ENCODE peak calls at places on chromosomes 4 and X, in nine cellular contexts. A is body of pancreas, R is upper lobe of right lung, G is foreskin fibroblast, P is astrocyte, B is AG10803, I is LNCaP clone FGC, Z is upper lobe of left lung, V is transverse colon. H is an unnamed sample.

GRCh38 chrX:152913354-152913753 is 15.5 kb downstream of the ZNF185 start:
- DNase-seq in I (no peak), V (no peak), B (no peak), A (no peak), G (no peak), P (no peak), R (no peak), Z (no peak), H (no peak)

GRCh38 chr4:143986173-143986572 is 33.0 kb downstream of the GYPB start:
- DNase-seq in R (no peak), V (no peak), A (no peak), Z (no peak), G (no peak), B (no peak), I (no peak), P (no peak), H (no peak)

GRCh38 chrX:110086916-110087484 is 84.1 kb downstream of the TMEM164 start:
- DNase-seq in V (no peak), I (no peak), P (peak), B (peak), R (no peak), A (peak), Z (no peak), G (peak), H (no peak)

GRCh38 chr4:20095805-20096541 is 155.7 kb upstream of the SLIT2 start:
- DNase-seq in Z (no peak), B (peak), R (no peak), G (peak), V (no peak), P (no peak), A (no peak), I (no peak), H (no peak)

GRCh38 chr4:189974056-189974455 is 33.4 kb downstream of the FRG1 start:
- DNase-seq in Z (no peak), V (no peak), A (no peak), B (peak), G (no peak), I (no peak), P (no peak), R (no peak), H (no peak)

GRCh38 chrX:47321386-47321785 is 49.0 kb upstream of the ZNF157 start:
- DNase-seq in I (no peak), R (peak), G (peak), A (peak), Z (peak), V (peak), B (peak), P (peak), H (peak)

GRCh38 chrX:142860944-142861343 is 164.8 kb upstream of the SPANXN4 start:
- DNase-seq in Z (no peak), I (no peak), P (no peak), G (no peak), A (no peak), B (no peak), V (no peak), R (no peak), H (no peak)

GRCh38 chr4:122758033-122758432 is 25.5 kb downstream of the BBS12 start:
- DNase-seq in P (no peak), B (peak), A (no peak), R (no peak), G (peak), I (no peak), Z (no peak), V (peak), H (peak)

GRCh38 chr4:109945056-109945455 is 32.4 kb downstream of the EGF start:
- DNase-seq in G (peak), A (no peak), I (no peak), B (no peak), P (no peak), Z (no peak), R (no peak), V (no peak), H (no peak)

GRCh38 chr4:84966382-84967291 is at the start of gene WDFY3:
- DNase-seq in A (peak), P (peak), I (no peak), G (peak), V (peak), R (peak), B (peak), Z (peak), H (peak)

GRCh38 chrX:119726900-119727555 is 31.4 kb upstream of the SOWAHD start:
- DNase-seq in Z (no peak), V (no peak), B (peak), I (no peak), A (peak), R (no peak), G (peak), P (no peak), H (no peak)

GRCh38 chr4:82811838-82812672 is 13.5 kb upstream of the SCD5 start:
- DNase-seq in B (no peak), G (peak), V (no peak), P (peak), I (no peak), A (no peak), R (no peak), Z (no peak), H (no peak)

GRCh38 chr4:116023049-116023448 is 909.6 kb upstream of the NDST4 start:
- DNase-seq in I (no peak), Z (no peak), G (no peak), B (no peak), R (no peak), P (no peak), A (no peak), V (no peak), H (no peak)

GRCh38 chrX:103913356-103914020 is 48.9 kb upstream of the TMSB15B start:
- DNase-seq in Z (no peak), V (no peak), A (no peak), B (peak), P (peak), R (no peak), I (no peak), G (peak), H (peak)

GRCh38 chr4:152408514-152409327 is 127.2 kb downstream of the FBXW7 start:
- DNase-seq in P (no peak), Z (no peak), G (peak), B (peak), R (no peak), I (peak), V (no peak), A (no peak), H (peak)

GRCh38 chr4:2812985-2813384 is 20.1 kb downstream of the SH3BP2 start:
- DNase-seq in R (no peak), I (no peak), P (no peak), V (no peak), G (peak), Z (no peak), A (no peak), B (no peak), H (no peak)

GRCh38 chr4:151865744-151866143 is 104.9 kb upstream of the GATB start:
- DNase-seq in B (no peak), P (no peak), I (no peak), V (no peak), G (no peak), Z (no peak), A (no peak), R (no peak), H (no peak)

GRCh38 chr4:95838192-95838591 is 1.7 kb upstream of the PDHA2 start:
- DNase-seq in I (no peak), Z (no peak), P (no peak), G (no peak), B (no peak), A (no peak), V (no peak), R (no peak), H (no peak)

GRCh38 chr4:80897537-80898303 is 132.8 kb upstream of the BMP3 start:
- DNase-seq in I (no peak), R (no peak), P (no peak), G (no peak), A (no peak), Z (no peak), V (no peak), B (no peak), H (no peak)

GRCh38 chr4:68375667-68376559 is 26.0 kb upstream of the YTHDC1 start:
- DNase-seq in A (peak), G (peak), P (peak), I (peak), V (peak), R (peak), Z (peak), B (peak), H (peak)

GRCh38 chr4:81165853-81166430 is 49.1 kb downstream of the PRKG2 start:
- DNase-seq in G (peak), V (no peak), I (no peak), P (no peak), Z (no peak), A (no peak), B (peak), R (no peak), H (no peak)

GRCh38 chrX:7076245-7076661 is 71.3 kb upstream of the STS start:
- DNase-seq in B (no peak), A (no peak), V (no peak), I (no peak), G (no peak), R (no peak), P (no peak), Z (no peak), H (no peak)

GRCh38 chrX:140918398-140919043 is 83.9 kb upstream of the SPANXB1 start:
- DNase-seq in V (peak), Z (no peak), B (peak), P (peak), G (peak), I (peak), R (no peak), A (peak), H (peak)

GRCh38 chr4:66489783-66490452 is 819.6 kb upstream of the EPHA5 start:
- DNase-seq in A (no peak), Z (no peak), G (no peak), P (peak), I (no peak), V (no peak), R (no peak), B (peak), H (peak)

GRCh38 chr4:26746742-26747351 is 113.8 kb upstream of the STIM2 start:
- DNase-seq in I (no peak), A (no peak), P (no peak), B (no peak), R (no peak), Z (no peak), V (no peak), G (no peak), H (no peak)

GRCh38 chr4:8442596-8443358 is 2.2 kb downstream of the TRMT44 start:
- DNase-seq in R (no peak), P (no peak), B (no peak), A (no peak), I (no peak), Z (no peak), G (no peak), V (no peak), H (no peak)
- H3K4me3 ChIP-seq in R (no peak), P (no peak), B (no peak), A (no peak), I (peak), Z (no peak), G (no peak), V (no peak), H (peak)

DNA sequence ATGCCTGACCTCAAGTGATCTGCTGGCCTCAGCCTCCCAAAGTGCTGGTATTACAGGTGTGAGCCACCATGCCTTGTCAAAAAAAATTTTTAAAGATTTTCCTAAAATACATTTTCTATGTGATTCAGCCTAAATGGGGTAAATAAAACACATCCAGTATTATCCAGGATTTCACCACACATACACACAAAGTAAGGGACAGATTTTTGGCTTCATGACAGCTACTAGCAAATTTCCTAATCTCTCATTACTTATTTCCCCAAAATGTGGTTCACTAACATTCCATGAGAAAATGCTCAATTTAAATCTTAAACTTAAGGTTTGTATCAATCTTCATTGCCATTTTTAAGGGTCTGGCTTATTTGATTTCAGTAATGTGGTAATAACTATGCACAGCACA is 348.5 kb upstream of the INTU start:
- DNase-seq in R (no peak), I (no peak), P (no peak), V (no peak), Z (no peak), G (peak), A (no peak), B (peak), H (peak)
- TF ChIP-seq CTCF in R (no peak), I (no peak), P (no peak), V (no peak), Z (no peak), G (no peak), A (no peak), B (no peak), H (no peak)

GRCh38 chrX:2224597-2225235 is 276.1 kb downstream of the DHRSX start:
- DNase-seq in I (no peak), G (no peak), P (no peak), B (no peak), R (no peak), Z (no peak), A (no peak), V (no peak), H (no peak)

GRCh38 chrX:2226182-2226581 is 274.6 kb downstream of the DHRSX start:
- DNase-seq in A (no peak), I (no peak), V (no peak), P (no peak), B (no peak), R (no peak), Z (peak), G (no peak), H (no peak)

GRCh38 chrX:2226906-2227656 is 273.7 kb downstream of the DHRSX start:
- DNase-seq in A (no peak), R (no peak), B (no peak), V (no peak), Z (no peak), I (no peak), G (no peak), P (no peak), H (no peak)

GRCh38 chrX:2220829-2221567 is 279.8 kb downstream of the DHRSX start:
- DNase-seq in G (no peak), I (no peak), A (no peak), B (no peak), Z (no peak), V (no peak), R (no peak), P (no peak), H (no peak)

GRCh38 chrX:2224141-2224540 is 276.6 kb downstream of the DHRSX start:
- DNase-seq in I (no peak), P (no peak), B (no peak), V (no peak), Z (no peak), A (no peak), G (no peak), R (no peak), H (no peak)
- H3K4me3 ChIP-seq in I (no peak), P (no peak), B (no peak), V (no peak), Z (no peak), A (no peak), G (no peak), R (no peak), H (no peak)

GRCh38 chr4:147683172-147683571 is 791 bp downstream of the PRMT9 start:
- DNase-seq in V (peak), Z (peak), P (no peak), I (no peak), R (no peak), G (peak), A (peak), B (peak), H (peak)

GRCh38 chr4:147682755-147683154 is 1.2 kb downstream of the PRMT9 start:
- DNase-seq in A (no peak), P (no peak), V (no peak), B (no peak), I (no peak), R (no peak), G (peak), Z (no peak), H (peak)

GRCh38 chr4:147678121-147678520 is 5.8 kb downstream of the PRMT9 start:
- DNase-seq in G (no peak), P (peak), B (no peak), I (no peak), A (no peak), R (no peak), Z (no peak), V (no peak), H (no peak)

GRCh38 chr4:147674496-147674895 is 9.5 kb downstream of the PRMT9 start:
- DNase-seq in G (peak), Z (no peak), I (no peak), V (no peak), B (no peak), A (no peak), R (no peak), P (no peak), H (no peak)

GRCh38 chr4:147678796-147679549 is 5.0 kb downstream of the PRMT9 start:
- DNase-seq in G (peak), Z (no peak), P (no peak), B (peak), V (no peak), I (no peak), R (no peak), A (no peak), H (peak)
- TF ChIP-seq CTCF in G (no peak), Z (no peak), P (no peak), B (no peak), V (no peak), I (no peak), R (no peak), A (no peak), H (no peak)

GRCh38 chr4:21815651-21816050 is 132.9 kb downstream of the KCNIP4 start:
- DNase-seq in I (no peak), R (no peak), A (no peak), P (no peak), V (no peak), G (no peak), B (no peak), Z (no peak), H (no peak)
- H3K4me3 ChIP-seq in I (no peak), R (no peak), A (no peak), P (no peak), V (no peak), G (no peak), B (no peak), Z (no peak), H (no peak)

GRCh38 chr4:117085185-117085701 is at the start of gene TRAM1L1:
- DNase-seq in A (peak), Z (peak), P (peak), I (no peak), V (peak), R (peak), G (peak), B (peak), H (peak)
- TF ChIP-seq CTCF in A (no peak), Z (no peak), P (no peak), I (peak), V (no peak), R (no peak), G (peak), B (no peak), H (peak)

GRCh38 chrX:49059209-49060191 is 701 bp downstream of the CCDC120 start:
- DNase-seq in A (peak), G (no peak), Z (no peak), B (no peak), I (no peak), R (no peak), P (no peak), V (peak), H (no peak)
- H3K4me3 ChIP-seq in A (no peak), G (no peak), Z (no peak), B (no peak), I (peak), R (peak), P (no peak), V (peak), H (no peak)

DNA sequence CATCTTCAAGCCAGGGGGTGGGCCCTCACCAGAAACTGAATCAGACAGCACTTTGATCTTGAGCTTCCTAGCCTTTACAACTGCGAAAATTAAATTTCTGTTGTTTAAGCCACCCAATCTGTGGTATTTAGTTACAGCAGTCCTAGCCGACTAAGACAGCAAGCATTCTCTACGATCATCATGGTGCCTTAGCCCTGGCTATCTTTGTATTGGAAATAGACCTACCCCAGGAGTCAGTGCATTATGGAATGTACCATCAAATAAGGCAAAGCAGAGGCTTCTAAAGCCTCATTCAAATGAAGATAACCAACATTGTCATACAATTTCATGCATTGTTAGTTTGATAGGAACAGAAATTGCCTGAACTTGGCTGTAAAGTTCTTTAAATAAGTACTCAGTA is 75.0 kb downstream of the PARM1 start:
- DNase-seq in Z (no peak), G (no peak), B (no peak), I (no peak), A (no peak), P (no peak), R (no peak), V (no peak), H (no peak)
- TF ChIP-seq CTCF in Z (no peak), G (no peak), B (no peak), I (no peak), A (no peak), P (no peak), R (no peak), V (no peak), H (no peak)

DNA sequence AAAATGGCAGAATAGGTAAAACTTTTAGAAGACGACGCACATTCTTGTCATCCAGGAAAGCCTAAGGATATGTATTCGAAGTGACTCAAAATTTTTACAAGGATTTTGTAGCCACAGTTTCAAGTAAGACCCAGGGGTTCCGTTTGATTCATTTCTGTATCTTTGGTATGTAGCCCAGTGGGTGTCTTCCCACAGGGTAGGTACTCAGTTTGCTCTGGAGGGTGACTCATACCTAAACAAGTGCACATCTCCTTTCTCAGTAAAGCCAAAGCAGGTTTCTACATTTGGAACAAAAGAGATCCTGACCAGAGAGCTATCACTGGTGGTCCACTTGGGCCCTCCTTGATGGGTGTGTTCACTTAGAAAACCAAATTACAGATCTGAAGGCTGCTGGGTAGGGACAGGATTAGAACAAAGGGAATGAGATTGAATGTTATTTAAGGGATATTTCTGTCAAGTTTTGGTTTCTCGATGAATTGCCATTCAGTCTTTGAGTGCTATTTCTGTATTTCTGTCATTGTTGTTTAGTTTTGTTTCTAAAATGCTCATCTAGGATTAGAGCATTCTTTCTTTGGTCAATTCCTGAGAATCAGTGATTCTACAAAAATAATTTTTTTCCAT is 56.1 kb downstream of the PLS3 start:
- DNase-seq in Z (no peak), I (no peak), P (peak), R (no peak), B (peak), G (peak), A (no peak), V (no peak), H (no peak)
- H3K4me3 ChIP-seq in Z (no peak), I (no peak), P (peak), R (no peak), B (peak), G (no peak), A (no peak), V (no peak), H (no peak)